ENCODE peak calls at places on chromosomes 11 and 22, in five cellular contexts. E is ureter, D is nucleus accumbens, P is NCI-H774, X is IMR-90. Y is an unnamed sample.

GRCh38 chr11:85318573-85318972 is 308.6 kb downstream of the DLG2 start:
- DNase-seq in E (no peak), D (no peak), P (no peak), X (no peak), Y (no peak)

GRCh38 chr22:38860291-38861169 is 11.5 kb downstream of the CBX6 start:
- DNase-seq in E (no peak), D (no peak), P (no peak), X (no peak), Y (no peak)

GRCh38 chr11:34546511-34547206 is 33.1 kb upstream of the ELF5 start:
- DNase-seq in E (no peak), D (peak; percentile 68), P (no peak), X (no peak), Y (no peak)

GRCh38 chr22:47067331-47067890 is 305.0 kb downstream of the TBC1D22A start:
- DNase-seq in E (no peak), D (no peak), P (no peak), X (no peak), Y (no peak)

GRCh38 chr11:117953029-117953671 is 23.9 kb upstream of the TMPRSS13 start:
- DNase-seq in E (no peak), D (no peak), P (no peak), X (no peak), Y (no peak)

GRCh38 chr11:33874910-33875490 is 16.9 kb downstream of the LMO2 start:
- DNase-seq in E (no peak), D (peak; percentile 39), P (no peak), X (no peak), Y (no peak)

GRCh38 chr11:82906236-82906635 is 4.7 kb downstream of the DDIAS start:
- DNase-seq in E (no peak), D (no peak), P (peak; percentile 69), X (peak; percentile 43), Y (peak; percentile 50)

GRCh38 chr11:102600666-102601065 is 24.5 kb downstream of the MMP20 start:
- DNase-seq in E (no peak), D (no peak), P (no peak), X (no peak), Y (no peak)

GRCh38 chr22:20982563-20982882 is 426 bp downstream of the LZTR1 start:
- DNase-seq in E (no peak), D (no peak), P (no peak), X (no peak), Y (no peak)

GRCh38 chr11:13288375-13289029 is 10.9 kb downstream of the BMAL1 start:
- DNase-seq in E (no peak), D (no peak), P (no peak), X (peak; percentile 72), Y (peak; percentile 26)

Y was measured in EH.